ENCODE peak calls at places on chromosomes 6 and 20, in nine cellular contexts. W, P, D, I, B, K, O, Z and J are unnamed samples.

GRCh38 chr6:15183979-15184378 is 61.9 kb upstream of the JARID2 start:
- DNase-seq in W (no peak), P (no peak), D (no peak), I (no peak), B (no peak), K (no peak), O (no peak), Z (no peak), J (no peak)

GRCh38 chr6:124490123-124490522 is 472.1 kb upstream of the RNF217 start:
- DNase-seq in W (no peak), P (no peak), D (no peak), I (peak), B (no peak), K (no peak), O (no peak), Z (no peak), J (peak)

GRCh38 chr6:169989594-169989993 is 238.2 kb downstream of the ERMARD start:
- DNase-seq in W (no peak), P (no peak), D (no peak), I (no peak), B (no peak), K (peak), O (no peak), Z (no peak), J (no peak)

GRCh38 chr6:24495516-24495847 is 713 bp downstream of the ALDH5A1 start:
- DNase-seq in W (peak), P (peak), D (peak), I (peak), B (peak), K (peak), O (no peak), Z (peak), J (peak)

GRCh38 chr6:160261991-160262718 is 3.5 kb upstream of the SLC22A2 start:
- DNase-seq in W (no peak), P (no peak), D (peak), I (no peak), B (no peak), K (no peak), O (no peak), Z (no peak), J (no peak)

GRCh38 chr6:6026513-6027205 is 19.9 kb upstream of the NRN1 start:
- DNase-seq in W (no peak), P (no peak), D (no peak), I (no peak), B (no peak), K (no peak), O (no peak), Z (no peak), J (no peak)

GRCh38 chr20:4821590-4821989 is 99.9 kb downstream of the PRND start:
- DNase-seq in W (no peak), P (no peak), D (no peak), I (no peak), B (no peak), K (no peak), O (no peak), Z (no peak), J (no peak)

GRCh38 chr6:55603987-55604386 is 25.0 kb upstream of the HMGCLL1 start:
- DNase-seq in W (no peak), P (no peak), D (no peak), I (no peak), B (no peak), K (no peak), O (no peak), Z (no peak), J (no peak)

GRCh38 chr6:170086639-170087420 is 204.0 kb downstream of the DLL1 start:
- DNase-seq in W (no peak), P (no peak), D (no peak), I (no peak), B (no peak), K (peak), O (no peak), Z (no peak), J (no peak)

GRCh38 chr6:156776470-156776840 is 723 bp upstream of the ARID1B start:
- DNase-seq in W (no peak), P (no peak), D (no peak), I (peak), B (no peak), K (no peak), O (no peak), Z (no peak), J (peak)

GRCh38 chr6:15544321-15544900 is 118.4 kb downstream of the DTNBP1 start:
- DNase-seq in W (no peak), P (no peak), D (no peak), I (no peak), B (no peak), K (no peak), O (no peak), Z (no peak), J (no peak)

GRCh38 chr6:17115251-17116089 is 13.6 kb downstream of the STMND1 start:
- DNase-seq in W (no peak), P (no peak), D (no peak), I (peak), B (no peak), K (no peak), O (no peak), Z (no peak), J (peak)

GRCh38 chr6:170297577-170298330 is 6.9 kb upstream of the DLL1 start:
- DNase-seq in W (no peak), P (no peak), D (no peak), I (no peak), B (no peak), K (no peak), O (no peak), Z (no peak), J (no peak)

GRCh38 chr6:82363368-82364086 is at the start of gene TPBG:
- DNase-seq in W (peak), P (no peak), D (peak), I (peak), B (peak), K (no peak), O (no peak), Z (peak), J (peak)

GRCh38 chr6:170452767-170453545 is 100.2 kb downstream of the PSMB1 start:
- DNase-seq in W (no peak), P (no peak), D (no peak), I (no peak), B (no peak), K (peak), O (no peak), Z (no peak), J (no peak)

GRCh38 chr6:112362827-112363565 is 15.9 kb downstream of the RFPL4B start:
- DNase-seq in W (no peak), P (no peak), D (no peak), I (peak), B (no peak), K (no peak), O (no peak), Z (no peak), J (peak)

GRCh38 chr20:52154575-52154974 is 37.0 kb downstream of the ZFP64 start:
- DNase-seq in W (no peak), P (no peak), D (no peak), I (no peak), B (no peak), K (no peak), O (no peak), Z (no peak), J (no peak)